ENCODE peak calls at places on chromosomes 16 and 17, in four cellular contexts. Z is K562, N is GM12878, D is HepG2. P is an unnamed sample.

GRCh38 chr16:81094771-81095251 is 1.4 kb downstream of the GCSH start:
- DNase-seq in N (no peak), D (no peak), Z (no peak), P (no peak)

GRCh38 chr17:79084291-79085153 is 9.9 kb downstream of the ENGASE start:
- DNase-seq in N (no peak), D (no peak), Z (no peak), P (no peak)

GRCh38 chr17:16972346-16972745 is 428 bp upstream of the TNFRSF13B start:
- DNase-seq in Z (no peak), D (no peak), N (no peak), P (no peak)

GRCh38 chr17:41812176-41813038 is at the start of gene FKBP10:
- DNase-seq in D (peak), N (no peak), Z (no peak), P (peak)

GRCh38 chr17:33294994-33295393 is 1.9 kb upstream of the ASIC2 start:
- DNase-seq in Z (no peak), N (no peak), D (no peak), P (no peak)

GRCh38 chr17:29575511-29576213 is 7.2 kb downstream of the TP53I13 start:
- DNase-seq in D (no peak), N (no peak), Z (no peak), P (no peak)

GRCh38 chr16:1961651-1962067 is 2.3 kb downstream of the NDUFB10 start:
- DNase-seq in Z (no peak), D (peak), N (no peak), P (no peak)

GRCh38 chr16:53911506-53911905 is 207.6 kb downstream of the FTO start:
- DNase-seq in D (no peak), Z (no peak), N (no peak), P (no peak)

GRCh38 chr16:82016268-82016667 is 5.0 kb upstream of the SDR42E1 start:
- DNase-seq in N (no peak), Z (peak), D (no peak), P (no peak)

GRCh38 chr16:81621496-81621895 is 157.6 kb upstream of the PLCG2 start:
- DNase-seq in N (no peak), D (no peak), Z (no peak), P (no peak)

GRCh38 chr16:20348365-20349185 is 3.9 kb downstream of the UMOD start:
- DNase-seq in N (no peak), D (no peak), Z (no peak), P (peak)

GRCh38 chr16:74623214-74623842 is 16.4 kb upstream of the GLG1 start:
- DNase-seq in D (peak), N (no peak), Z (peak), P (no peak)
- TF ChIP-seq CTCF in D (peak), N (peak), Z (peak), P (no peak)

GRCh38 chr16:89410322-89410721 is 80.0 kb downstream of the ANKRD11 start:
- DNase-seq in Z (no peak), N (no peak), D (no peak), P (no peak)
- TF ChIP-seq CREB1 in Z (no peak), N (no peak), D (no peak), P (no peak)

GRCh38 chr16:76081936-76082335 is 195.3 kb upstream of the CNTNAP4 start:
- DNase-seq in D (no peak), N (no peak), Z (no peak), P (no peak)
- TF ChIP-seq NR2C2 in D (no peak), N (no peak), Z (no peak), P (no peak)

GRCh38 chr17:5629133-5629532 is 44.8 kb upstream of the NLRP1 start:
- DNase-seq in D (no peak), Z (no peak), N (no peak), P (no peak)

GRCh38 chr17:5630434-5630833 is 46.1 kb upstream of the NLRP1 start:
- DNase-seq in D (no peak), N (no peak), Z (no peak), P (no peak)

GRCh38 chr17:5631958-5632357 is 47.6 kb upstream of the NLRP1 start:
- DNase-seq in N (no peak), Z (no peak), D (no peak), P (no peak)

DNA sequence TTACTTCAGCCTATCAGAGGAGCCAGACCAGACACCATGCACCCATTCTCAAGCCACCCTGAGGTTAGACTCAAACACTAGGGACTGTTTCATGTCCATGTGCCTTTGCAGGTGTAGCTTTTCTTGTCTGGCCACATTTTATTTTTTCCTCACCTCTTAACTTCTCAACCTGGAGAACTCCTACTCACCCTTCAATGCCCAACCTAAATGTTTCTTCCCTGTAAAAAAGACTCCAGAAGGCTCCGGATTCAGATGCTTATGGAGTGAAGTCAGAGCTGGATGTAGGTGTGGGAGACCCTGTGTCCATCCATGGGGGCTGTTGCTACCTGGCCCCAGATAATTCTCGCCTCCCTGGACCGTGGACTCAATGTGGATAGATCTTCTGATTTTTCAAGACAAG is 44.0 kb upstream of the NLRP1 start:
- DNase-seq in D (no peak), Z (no peak), N (no peak), P (no peak)
- TF ChIP-seq CTCF in D (no peak), Z (no peak), N (no peak), P (no peak)

GRCh38 chr17:7797976-7798375 is 36.0 kb upstream of the KDM6B start:
- DNase-seq in Z (no peak), N (no peak), D (no peak), P (no peak)

GRCh38 chr17:7790150-7790549 is 43.9 kb upstream of the KDM6B start:
- DNase-seq in Z (no peak), N (no peak), D (no peak), P (no peak)

GRCh38 chr17:7792611-7793010 is 41.4 kb upstream of the KDM6B start:
- DNase-seq in D (no peak), Z (no peak), N (no peak), P (no peak)

GRCh38 chr17:7798839-7799238 is 35.2 kb upstream of the KDM6B start:
- DNase-seq in N (no peak), D (no peak), Z (no peak), P (no peak)

DNA sequence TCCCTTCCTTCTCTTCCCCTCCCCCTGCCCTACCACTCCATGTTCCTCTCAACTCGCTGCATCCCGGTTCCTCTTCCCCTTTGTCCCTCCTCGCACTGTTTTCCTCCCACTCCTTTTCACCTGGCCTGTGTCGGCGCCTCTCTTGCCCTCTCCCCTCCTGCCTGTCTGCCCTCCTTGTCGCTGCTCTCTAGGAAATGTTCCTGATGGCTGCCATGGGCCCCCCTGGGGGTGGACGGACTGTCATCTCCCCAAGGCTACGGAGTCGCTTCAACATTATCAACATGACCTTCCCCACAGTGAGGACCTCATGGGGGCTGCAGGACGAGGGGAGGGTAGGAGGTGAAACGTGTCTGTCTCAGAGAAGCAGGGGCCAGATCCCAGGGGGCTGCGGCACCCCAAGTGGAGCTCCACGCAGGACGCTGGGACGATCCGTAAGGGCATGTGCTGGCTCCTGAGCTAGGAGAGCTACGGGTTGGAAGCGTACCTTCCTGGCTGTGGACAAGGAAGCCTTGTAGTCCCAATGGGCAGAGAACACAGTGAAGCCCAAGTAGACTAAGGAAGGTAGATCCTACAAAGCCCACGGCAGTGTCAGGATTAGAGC is 39.9 kb upstream of the KDM6B start:
- DNase-seq in N (no peak), Z (no peak), D (no peak), P (no peak)
- TF ChIP-seq CREB1 in N (no peak), Z (no peak), D (no peak), P (no peak)

GRCh38 chr17:20979792-20980083 is 63.1 kb downstream of the USP22 start:
- DNase-seq in Z (no peak), D (no peak), N (no peak), P (no peak)

GRCh38 chr17:20986767-20987510 is 55.9 kb downstream of the USP22 start:
- DNase-seq in D (no peak), N (no peak), Z (no peak), P (no peak)

GRCh38 chr17:20983359-20983637 is 59.5 kb downstream of the USP22 start:
- DNase-seq in Z (no peak), N (no peak), D (no peak), P (no peak)

GRCh38 chr17:20981046-20981920 is 61.5 kb downstream of the USP22 start:
- DNase-seq in N (no peak), Z (no peak), D (no peak), P (no peak)

DNA sequence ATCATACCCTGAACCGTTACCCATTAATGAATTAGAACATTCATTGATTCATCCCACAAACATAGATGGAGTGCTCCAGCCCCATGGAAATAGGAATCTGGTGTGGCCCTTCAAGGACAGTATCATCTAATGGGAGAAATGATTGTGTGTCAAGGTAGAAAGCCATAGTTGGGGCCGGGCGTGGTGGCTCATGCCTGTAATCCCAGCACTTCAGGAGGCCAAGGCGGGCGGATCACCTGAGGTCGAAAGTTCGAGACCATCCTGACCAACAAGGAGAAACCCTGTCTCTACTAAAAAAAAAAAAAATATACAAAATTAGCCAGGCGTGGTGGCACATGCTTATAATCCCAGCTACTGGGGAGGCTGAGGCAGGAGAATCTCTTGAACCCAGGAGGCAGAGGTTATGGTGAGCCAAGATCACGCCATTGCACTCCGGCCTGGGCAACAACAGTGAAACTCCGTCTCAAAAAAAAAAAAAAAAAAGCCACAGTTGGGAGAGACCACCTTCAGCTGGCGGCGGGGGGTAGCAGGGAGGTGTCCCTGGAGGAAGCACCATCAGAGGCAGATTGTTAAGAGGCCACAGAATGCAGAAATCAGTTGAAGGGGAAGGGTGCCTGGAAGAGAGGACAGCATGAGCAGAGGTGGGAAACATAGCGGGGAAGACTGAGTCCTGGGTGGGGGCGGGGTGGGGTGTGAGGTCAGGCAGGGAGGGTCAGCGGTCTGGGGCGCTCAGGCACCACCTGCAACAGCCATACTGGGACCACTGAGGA is 60.0 kb downstream of the USP22 start:
- DNase-seq in N (no peak), D (no peak), Z (no peak), P (no peak)
- TF ChIP-seq NR2C2 in N (no peak), D (no peak), Z (no peak), P (no peak)

GRCh38 chr17:55825213-55825612 is 74.4 kb downstream of the PCTP start:
- DNase-seq in N (no peak), Z (peak), D (peak), P (no peak)
- TF ChIP-seq CTCF in N (peak), Z (peak), D (peak), P (no peak)

DNA sequence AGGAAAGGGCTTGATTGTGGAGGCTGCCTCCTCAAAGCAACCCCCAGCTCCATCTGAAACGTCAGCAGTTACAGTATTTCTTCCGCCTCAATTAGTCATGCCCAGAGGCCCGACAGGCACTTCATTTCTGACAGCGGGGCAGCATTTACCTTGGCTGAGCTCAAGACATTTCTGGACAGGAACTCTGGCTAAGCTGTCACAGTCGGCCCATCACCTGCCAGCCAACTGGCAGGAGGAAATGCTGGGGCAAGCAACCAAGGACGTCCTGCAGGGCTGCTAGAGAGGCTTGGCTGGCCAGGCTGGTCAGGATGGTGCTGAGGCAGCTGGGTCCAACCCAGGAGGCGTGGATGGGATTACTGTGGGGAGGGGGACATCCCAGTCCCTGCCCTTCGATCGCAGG is 27.8 kb downstream of the PLXDC1 start:
- DNase-seq in Z (no peak), N (no peak), D (no peak), P (no peak)
- TF ChIP-seq CREB1 in Z (no peak), N (no peak), D (no peak), P (no peak)

GRCh38 chr16:68264128-68265077 is at the start of gene SLC7A6:
- DNase-seq in D (peak), N (no peak), Z (peak), P (peak)
- TF ChIP-seq NR2C2 in D (no peak), N (no peak), Z (peak), P (no peak)

P was measured in WTC11.